ENCODE peak calls at places on chromosomes 12 and 14, in four cellular contexts. One of them, this sample, is unnamed.

GRCh38 chr14:56224691-56225681 is 106.8 kb downstream of the PELI2 start:
- DNase-seq in HepG2: peak; percentile 86
- DNase-seq in GM12878: no peak
- DNase-seq in K562: no peak
- DNase-seq in this sample: no peak

GRCh38 chr12:49024543-49024942 is 6.0 kb upstream of the PRKAG1 start:
- DNase-seq in HepG2: no peak
- DNase-seq in GM12878: no peak
- DNase-seq in K562: no peak
- DNase-seq in this sample: no peak

GRCh38 chr12:20829919-20830318 is 19.4 kb downstream of the SLCO1B3 start:
- DNase-seq in HepG2: no peak
- DNase-seq in GM12878: no peak
- DNase-seq in K562: no peak
- DNase-seq in this sample: no peak

GRCh38 chr12:50066402-50066801 is 9.0 kb downstream of the ASIC1 start:
- DNase-seq in HepG2: no peak
- DNase-seq in GM12878: no peak
- DNase-seq in K562: no peak
- DNase-seq in this sample: no peak

GRCh38 chr14:69812725-69813124 is 15.7 kb upstream of the SLC10A1 start:
- DNase-seq in HepG2: peak; percentile 43
- DNase-seq in GM12878: no peak
- DNase-seq in K562: no peak
- DNase-seq in this sample: no peak

GRCh38 chr14:100664841-100665425 is 61.8 kb upstream of the DLK1 start:
- DNase-seq in HepG2: no peak
- DNase-seq in GM12878: no peak
- DNase-seq in K562: no peak
- DNase-seq in this sample: no peak

GRCh38 chr12:95859344-95859816 is 628 bp downstream of the SNRPF start:
- DNase-seq in HepG2: peak; percentile 18
- DNase-seq in GM12878: no peak
- DNase-seq in K562: peak; percentile 37
- DNase-seq in this sample: no peak

GRCh38 chr12:130818381-130819247 is 20.4 kb downstream of the STX2 start:
- DNase-seq in HepG2: no peak
- DNase-seq in GM12878: peak; percentile 28
- DNase-seq in K562: peak; percentile 32
- DNase-seq in this sample: peak; percentile 90

GRCh38 chr12:30457621-30458289 is 237.9 kb downstream of the IPO8 start:
- DNase-seq in HepG2: peak; percentile 31
- DNase-seq in GM12878: no peak
- DNase-seq in K562: peak; percentile 41
- DNase-seq in this sample: no peak

GRCh38 chr12:51851408-51852097 is 3.0 kb upstream of the FIGNL2 start:
- DNase-seq in HepG2: no peak
- DNase-seq in GM12878: no peak
- DNase-seq in K562: no peak
- DNase-seq in this sample: no peak

GRCh38 chr12:89461649-89462612 is 62.7 kb downstream of the GALNT4 start:
- DNase-seq in HepG2: peak; percentile 44
- DNase-seq in GM12878: no peak
- DNase-seq in K562: peak; percentile 39
- DNase-seq in this sample: no peak

GRCh38 chr14:79809849-79810612 is 401.3 kb downstream of the DIO2 start:
- DNase-seq in HepG2: no peak
- DNase-seq in GM12878: no peak
- DNase-seq in K562: no peak
- DNase-seq in this sample: no peak

GRCh38 chr14:59303216-59303615 is 114.7 kb downstream of the DAAM1 start:
- DNase-seq in HepG2: no peak
- DNase-seq in GM12878: no peak
- DNase-seq in K562: no peak
- DNase-seq in this sample: no peak

GRCh38 chr14:97706814-97707213 is 909.6 kb downstream of the VRK1 start:
- DNase-seq in HepG2: no peak
- DNase-seq in GM12878: no peak
- DNase-seq in K562: no peak
- DNase-seq in this sample: no peak

GRCh38 chr14:64775081-64775777 is 71.0 kb downstream of the PLEKHG3 start:
- DNase-seq in HepG2: no peak
- DNase-seq in GM12878: no peak
- DNase-seq in K562: peak; percentile 55
- DNase-seq in this sample: no peak

GRCh38 chr14:31902002-31902401 is 175.1 kb upstream of the ARHGAP5 start:
- DNase-seq in HepG2: peak; percentile 66
- DNase-seq in GM12878: no peak
- DNase-seq in K562: peak; percentile 61
- DNase-seq in this sample: no peak

GRCh38 chr14:31947680-31948580 is 129.2 kb upstream of the ARHGAP5 start:
- DNase-seq in HepG2: no peak
- DNase-seq in GM12878: no peak
- DNase-seq in K562: no peak
- DNase-seq in this sample: no peak

GRCh38 chr14:71078481-71078880 is 171.2 kb downstream of the PCNX1 start:
- DNase-seq in HepG2: no peak
- DNase-seq in GM12878: no peak
- DNase-seq in K562: no peak
- DNase-seq in this sample: no peak

GRCh38 chr14:71552809-71553208 is 379.4 kb upstream of the RGS6 start:
- DNase-seq in HepG2: no peak
- DNase-seq in GM12878: no peak
- DNase-seq in K562: no peak
- DNase-seq in this sample: no peak

GRCh38 chr12:132886529-132887477 is 602 bp downstream of the CHFR start:
- DNase-seq in HepG2: peak; percentile 6
- DNase-seq in GM12878: no peak
- DNase-seq in K562: peak; percentile 58
- DNase-seq in this sample: peak; percentile 48

GRCh38 chr14:75310295-75311059 is 31.8 kb downstream of the FOS start:
- DNase-seq in HepG2: no peak
- DNase-seq in GM12878: no peak
- DNase-seq in K562: no peak
- DNase-seq in this sample: peak; percentile 78

GRCh38 chr12:16030729-16031128 is 119.6 kb downstream of the DERA start:
- DNase-seq in HepG2: peak; percentile 52
- DNase-seq in GM12878: no peak
- DNase-seq in K562: no peak
- DNase-seq in this sample: no peak

DNA sequence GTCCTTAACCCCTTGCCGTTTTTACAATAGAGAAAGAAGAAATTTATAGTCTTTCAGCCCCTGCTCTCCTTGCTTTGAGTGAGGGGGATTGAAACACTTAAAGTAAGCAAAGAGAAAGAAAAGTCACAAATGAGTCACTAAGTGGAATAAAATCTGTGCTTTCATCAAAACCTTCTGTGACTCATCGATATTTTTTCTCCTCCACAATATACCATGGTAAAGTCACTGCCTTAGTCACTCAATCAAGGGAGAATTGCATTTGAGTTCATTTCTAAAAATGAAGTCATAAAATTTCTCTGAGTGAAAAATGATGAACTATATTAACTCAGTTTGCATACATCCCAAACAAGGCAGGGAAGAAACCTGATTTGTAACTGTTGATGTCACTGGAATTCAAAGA is 470.3 kb downstream of the FOXG1 start:
- DNase-seq in HepG2: no peak
- DNase-seq in GM12878: no peak
- DNase-seq in K562: no peak
- DNase-seq in this sample: no peak
- TF ChIP-seq NR2C2 in HepG2: no peak
- TF ChIP-seq NR2C2 in GM12878: no peak
- TF ChIP-seq NR2C2 in K562: no peak
- TF ChIP-seq NR2C2 in this sample: no peak

GRCh38 chr14:90692061-90692460 is 124.2 kb downstream of the TTC7B start:
- DNase-seq in HepG2: no peak
- DNase-seq in GM12878: no peak
- DNase-seq in K562: no peak
- DNase-seq in this sample: no peak
- TF ChIP-seq SP1 in HepG2: no peak
- TF ChIP-seq SP1 in GM12878: no peak
- TF ChIP-seq SP1 in K562: no peak
- TF ChIP-seq SP1 in this sample: no peak

GRCh38 chr14:95228240-95228639 is 70.9 kb upstream of the DICER1 start:
- DNase-seq in HepG2: no peak
- DNase-seq in GM12878: no peak
- DNase-seq in K562: no peak
- DNase-seq in this sample: no peak

GRCh38 chr14:95225251-95225887 is 68.0 kb upstream of the DICER1 start:
- DNase-seq in HepG2: no peak
- DNase-seq in GM12878: no peak
- DNase-seq in K562: no peak
- DNase-seq in this sample: no peak

GRCh38 chr14:95229749-95230148 is 72.4 kb upstream of the DICER1 start:
- DNase-seq in HepG2: peak; percentile 35
- DNase-seq in GM12878: no peak
- DNase-seq in K562: no peak
- DNase-seq in this sample: no peak

GRCh38 chr14:95227279-95227860 is 70.0 kb upstream of the DICER1 start:
- DNase-seq in HepG2: no peak
- DNase-seq in GM12878: no peak
- DNase-seq in K562: no peak
- DNase-seq in this sample: no peak

GRCh38 chr14:95226801-95227200 is 69.5 kb upstream of the DICER1 start:
- DNase-seq in HepG2: no peak
- DNase-seq in GM12878: no peak
- DNase-seq in K562: no peak
- DNase-seq in this sample: no peak
- TF ChIP-seq NR2C2 in HepG2: no peak
- TF ChIP-seq NR2C2 in GM12878: no peak
- TF ChIP-seq NR2C2 in K562: no peak
- TF ChIP-seq NR2C2 in this sample: no peak

GRCh38 chr12:28253175-28253641 is 63.0 kb downstream of the CCDC91 start:
- DNase-seq in HepG2: no peak
- DNase-seq in GM12878: peak; percentile 49
- DNase-seq in K562: peak; percentile 14
- DNase-seq in this sample: no peak
- TF ChIP-seq SP1 in HepG2: no peak
- TF ChIP-seq SP1 in GM12878: no peak
- TF ChIP-seq SP1 in K562: no peak
- TF ChIP-seq SP1 in this sample: no peak

DNA sequence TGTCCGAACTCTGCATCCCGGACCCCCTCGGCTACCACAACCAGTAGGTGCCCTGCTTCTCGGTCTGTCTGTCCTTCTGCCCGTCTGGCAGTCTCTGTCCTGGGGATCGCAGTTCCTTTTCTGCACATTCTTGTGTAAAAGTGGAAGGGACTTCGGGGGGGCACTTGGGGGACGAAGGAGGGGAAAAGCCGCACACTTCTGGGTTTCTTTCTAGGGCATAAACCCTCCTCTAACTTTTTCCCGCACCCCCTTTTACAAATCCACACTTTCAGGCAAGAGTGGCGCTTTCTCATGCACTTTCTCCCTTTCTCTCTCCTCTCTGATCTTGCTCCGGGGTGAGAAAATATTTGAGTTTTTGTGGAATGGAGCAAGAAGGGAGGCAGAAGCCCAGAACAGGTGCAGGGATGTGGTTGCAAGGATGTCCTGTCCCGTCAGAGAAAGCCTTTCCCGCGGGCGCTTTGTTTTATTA is 506 bp downstream of the ESRRB start:
- DNase-seq in HepG2: no peak
- DNase-seq in GM12878: no peak
- DNase-seq in K562: no peak
- DNase-seq in this sample: no peak
- TF ChIP-seq NR2C2 in HepG2: no peak
- TF ChIP-seq NR2C2 in GM12878: no peak
- TF ChIP-seq NR2C2 in K562: no peak
- TF ChIP-seq NR2C2 in this sample: no peak

DNA sequence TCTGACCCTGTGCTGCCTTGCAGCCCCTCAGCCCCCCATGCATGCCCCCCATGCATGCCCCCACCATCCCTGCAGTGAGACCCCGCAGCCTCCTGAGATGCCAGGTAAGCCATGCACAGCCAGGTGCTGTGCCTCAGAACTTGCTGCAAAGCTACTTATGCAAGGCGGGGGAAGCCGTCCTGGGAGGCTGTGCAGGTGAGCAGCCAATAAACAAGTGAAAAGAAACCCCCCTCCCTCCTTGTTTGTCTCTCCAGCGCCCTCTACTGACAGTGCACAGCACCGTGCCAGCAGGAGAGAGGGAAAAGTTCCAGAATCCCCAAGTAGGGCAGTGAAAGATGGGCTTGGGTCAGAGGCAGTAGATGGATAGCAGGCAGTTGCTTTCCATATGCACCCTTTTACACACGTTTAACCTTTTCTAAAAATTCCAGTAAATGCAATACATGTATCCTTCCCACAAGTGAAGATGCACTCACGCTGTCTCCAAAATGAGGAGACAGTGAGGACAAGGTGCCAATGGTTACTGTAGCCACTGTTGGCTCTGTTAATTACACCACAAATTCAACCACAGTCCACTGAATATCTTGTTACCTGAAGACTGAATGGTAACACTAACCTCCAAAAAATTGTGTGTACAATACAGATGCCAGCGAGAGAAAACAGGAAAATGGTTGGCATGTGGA is 18.0 kb downstream of the TNFAIP2 start:
- DNase-seq in HepG2: peak; percentile 54
- DNase-seq in GM12878: no peak
- DNase-seq in K562: peak; percentile 80
- DNase-seq in this sample: peak; percentile 90
- TF ChIP-seq SP1 in HepG2: no peak
- TF ChIP-seq SP1 in GM12878: no peak
- TF ChIP-seq SP1 in K562: no peak
- TF ChIP-seq SP1 in this sample: no peak

GRCh38 chr12:115799610-115800009 is 477.9 kb downstream of the MED13L start:
- DNase-seq in HepG2: no peak
- DNase-seq in GM12878: no peak
- DNase-seq in K562: no peak
- DNase-seq in this sample: no peak

GRCh38 chr12:115806000-115806399 is 471.5 kb downstream of the MED13L start:
- DNase-seq in HepG2: no peak
- DNase-seq in GM12878: no peak
- DNase-seq in K562: no peak
- DNase-seq in this sample: no peak

GRCh38 chr12:115802767-115803166 is 474.7 kb downstream of the MED13L start:
- DNase-seq in HepG2: no peak
- DNase-seq in GM12878: no peak
- DNase-seq in K562: no peak
- DNase-seq in this sample: no peak

GRCh38 chr12:115798309-115798917 is 479.1 kb downstream of the MED13L start:
- DNase-seq in HepG2: no peak
- DNase-seq in GM12878: no peak
- DNase-seq in K562: no peak
- DNase-seq in this sample: no peak

GRCh38 chr12:115801826-115802225 is 475.7 kb downstream of the MED13L start:
- DNase-seq in HepG2: no peak
- DNase-seq in GM12878: no peak
- DNase-seq in K562: no peak
- DNase-seq in this sample: no peak
- TF ChIP-seq NR2C2 in HepG2: no peak
- TF ChIP-seq NR2C2 in GM12878: no peak
- TF ChIP-seq NR2C2 in K562: no peak
- TF ChIP-seq NR2C2 in this sample: no peak

This sample was measured in WTC11.